ENCODE peak calls at places on chromosomes 13 and 19, in five cellular contexts. G is adrenal gland, B is astrocyte of the cerebellum, L is AG08395, A is NCI-H1436. S is an unnamed sample.

GRCh38 chr19:35904312-35905068 is 2.2 kb downstream of the HCST start:
- DNase-seq in G (no peak), B (no peak), L (no peak), A (no peak), S (no peak)

GRCh38 chr19:6743071-6743470 is 3.6 kb downstream of the TRIP10 start:
- DNase-seq in G (no peak), B (no peak), L (no peak), A (no peak), S (no peak)

GRCh38 chr19:50556236-50557008 is 11.8 kb downstream of the LRRC4B start:
- DNase-seq in G (peak), B (peak), L (peak), A (peak), S (peak)

GRCh38 chr13:44930907-44931676 is 58.2 kb downstream of the NUFIP1 start:
- DNase-seq in G (no peak), B (no peak), L (peak), A (no peak), S (peak)

GRCh38 chr13:26548251-26548765 is 9.2 kb upstream of the WASF3 start:
- DNase-seq in G (no peak), B (no peak), L (no peak), A (no peak), S (no peak)

GRCh38 chr13:101795460-101795859 is 343.0 kb downstream of the ITGBL1 start:
- DNase-seq in G (no peak), B (no peak), L (no peak), A (no peak), S (no peak)

GRCh38 chr13:73958657-73959397 is 175.4 kb downstream of the KLF12 start:
- DNase-seq in G (no peak), B (no peak), L (no peak), A (no peak), S (no peak)

GRCh38 chr19:19531951-19532805 is 3.5 kb downstream of the YJEFN3 start:
- DNase-seq in G (peak), B (no peak), L (peak), A (peak), S (no peak)

GRCh38 chr19:33778089-33778791 is 18.4 kb upstream of the KCTD15 start:
- DNase-seq in G (peak), B (no peak), L (peak), A (peak), S (no peak)

GRCh38 chr13:95226932-95227718 is 74.1 kb downstream of the ABCC4 start:
- DNase-seq in G (no peak), B (no peak), L (no peak), A (no peak), S (no peak)

GRCh38 chr19:39223703-39224279 is 19.7 kb upstream of the SYCN start:
- DNase-seq in G (no peak), B (peak), L (peak), A (no peak), S (no peak)

GRCh38 chr13:24709186-24709913 is 29.1 kb downstream of the ATP12A start:
- DNase-seq in G (no peak), B (no peak), L (no peak), A (no peak), S (no peak)

GRCh38 chr13:20161275-20161950 is 561 bp upstream of the GJA3 start:
- DNase-seq in G (peak), B (no peak), L (no peak), A (no peak), S (no peak)

GRCh38 chr13:95019886-95020285 is 281.4 kb downstream of the ABCC4 start:
- DNase-seq in G (no peak), B (no peak), L (no peak), A (no peak), S (no peak)

GRCh38 chr13:35720290-35720689 is 243.8 kb upstream of the MAB21L1 start:
- DNase-seq in G (no peak), B (no peak), L (no peak), A (no peak), S (no peak)

GRCh38 chr13:34294483-34295129 is 476.7 kb downstream of the RFC3 start:
- DNase-seq in G (no peak), B (no peak), L (peak), A (no peak), S (no peak)

GRCh38 chr19:44777715-44778347 is at the start of gene CBLC:
- DNase-seq in G (no peak), B (no peak), L (no peak), A (peak), S (no peak)

GRCh38 chr19:12984143-12984627 is 11.1 kb upstream of the NFIX start:
- DNase-seq in G (no peak), B (no peak), L (no peak), A (no peak), S (no peak)

GRCh38 chr19:2719232-2719735 is 1.9 kb downstream of the DIRAS1 start:
- DNase-seq in G (no peak), B (no peak), L (no peak), A (no peak), S (no peak)

GRCh38 chr13:105278797-105279425 is 1256.6 kb downstream of the EFNB2 start:
- DNase-seq in G (no peak), B (no peak), L (no peak), A (peak), S (no peak)

GRCh38 chr13:34349091-34349722 is 531.3 kb downstream of the RFC3 start:
- DNase-seq in G (peak), B (peak), L (peak), A (no peak), S (peak)

GRCh38 chr13:110309159-110309476 is 2.0 kb downstream of the COL4A2 start:
- DNase-seq in G (no peak), B (no peak), L (no peak), A (no peak), S (no peak)

GRCh38 chr19:38213911-38214625 is 10.0 kb downstream of the DPF1 start:
- DNase-seq in G (no peak), B (peak), L (peak), A (no peak), S (no peak)

GRCh38 chr13:33134213-33134612 is 118.0 kb downstream of the KL start:
- DNase-seq in G (no peak), B (no peak), L (no peak), A (no peak), S (no peak)

GRCh38 chr19:16394681-16395375 is 70.2 kb downstream of the KLF2 start:
- DNase-seq in G (no peak), B (no peak), L (peak), A (no peak), S (no peak)

GRCh38 chr13:97226013-97226412 is 3.9 kb downstream of the MBNL2 start:
- DNase-seq in G (no peak), B (no peak), L (no peak), A (no peak), S (no peak)

GRCh38 chr19:4327252-4327876 is 11.3 kb downstream of the STAP2 start:
- DNase-seq in G (peak), B (no peak), L (peak), A (peak), S (no peak)

GRCh38 chr13:66640231-66640630 is 589.9 kb downstream of the PCDH9 start:
- DNase-seq in G (no peak), B (no peak), L (no peak), A (no peak), S (no peak)

GRCh38 chr13:72983085-72983768 is 75.6 kb upstream of the KLF5 start:
- DNase-seq in G (peak), B (no peak), L (peak), A (no peak), S (peak)

GRCh38 chr19:46043519-46043918 is 2.7 kb upstream of the IGFL4 start:
- DNase-seq in G (no peak), B (no peak), L (no peak), A (no peak), S (no peak)

GRCh38 chr13:110911880-110912279 is 3.0 kb downstream of the ANKRD10 start:
- DNase-seq in G (no peak), B (no peak), L (no peak), A (no peak), S (no peak)

GRCh38 chr19:11142528-11143171 is 12.9 kb downstream of the SPC24 start:
- DNase-seq in G (peak), B (peak), L (peak), A (no peak), S (peak)

GRCh38 chr13:75748874-75749273 is 112.7 kb downstream of the LMO7 start:
- DNase-seq in G (no peak), B (no peak), L (no peak), A (no peak), S (no peak)

GRCh38 chr13:95247857-95248256 is 53.4 kb downstream of the ABCC4 start:
- DNase-seq in G (no peak), B (no peak), L (no peak), A (no peak), S (no peak)

GRCh38 chr13:44471686-44472085 is 98.1 kb downstream of the SERP2 start:
- DNase-seq in G (no peak), B (no peak), L (no peak), A (no peak), S (no peak)

S was measured in GM04504.